ENCODE peak calls at places on chromosomes 11 and 22, in eight cellular contexts. P is SJCRH30, J is uterus, R is NCI-H2107, C is tibial artery, S is AG04449, W is KBM-7, U is Right ventricle myocardium superior. L is an unnamed sample.

GRCh38 chr22:45511847-45512261 is 9.2 kb downstream of the FBLN1 start:
- DNase-seq in P (peak), J (peak), R (no peak), C (peak), S (peak), W (no peak), U (peak), L (no peak)

GRCh38 chr11:117703209-117703608 is 93.8 kb downstream of the DSCAML1 start:
- DNase-seq in P (no peak), J (no peak), R (no peak), C (no peak), S (no peak), W (no peak), U (no peak), L (no peak)

GRCh38 chr22:46879083-46879482 is 116.6 kb downstream of the TBC1D22A start:
- DNase-seq in P (no peak), J (no peak), R (peak), C (no peak), S (no peak), W (no peak), U (no peak), L (no peak)

GRCh38 chr11:1226226-1226961 is 3.5 kb downstream of the MUC5B start:
- DNase-seq in P (no peak), J (no peak), R (no peak), C (peak), S (no peak), W (no peak), U (peak), L (no peak)

GRCh38 chr11:77503006-77503405 is 29.1 kb upstream of the PAK1 start:
- DNase-seq in P (no peak), J (no peak), R (no peak), C (no peak), S (no peak), W (peak), U (no peak), L (no peak)

GRCh38 chr11:75598900-75599299 is 36.8 kb downstream of the SERPINH1 start:
- DNase-seq in P (no peak), J (no peak), R (no peak), C (no peak), S (no peak), W (no peak), U (no peak), L (no peak)

GRCh38 chr11:86687083-86687799 is 14.8 kb upstream of the ME3 start:
- DNase-seq in P (no peak), J (no peak), R (no peak), C (no peak), S (no peak), W (no peak), U (no peak), L (no peak)

GRCh38 chr11:118622376-118623290 is 15.2 kb downstream of the PHLDB1 start:
- DNase-seq in P (peak), J (peak), R (peak), C (peak), S (peak), W (no peak), U (peak), L (no peak)

GRCh38 chr11:85481862-85482261 is 145.3 kb downstream of the DLG2 start:
- DNase-seq in P (no peak), J (no peak), R (no peak), C (peak), S (no peak), W (no peak), U (no peak), L (no peak)

GRCh38 chr22:33405194-33405593 is 347.0 kb upstream of the SYN3 start:
- DNase-seq in P (peak), J (no peak), R (no peak), C (no peak), S (no peak), W (peak), U (peak), L (no peak)

GRCh38 chr11:98185245-98185644 is 835.5 kb upstream of the CNTN5 start:
- DNase-seq in P (no peak), J (no peak), R (no peak), C (no peak), S (no peak), W (no peak), U (no peak), L (no peak)

GRCh38 chr11:110173775-110174644 is 80.8 kb downstream of the ZC3H12C start:
- DNase-seq in P (peak), J (peak), R (no peak), C (no peak), S (no peak), W (peak), U (peak), L (peak)

GRCh38 chr11:101458161-101458560 is 125.6 kb downstream of the TRPC6 start:
- DNase-seq in P (no peak), J (no peak), R (no peak), C (no peak), S (no peak), W (no peak), U (no peak), L (no peak)

GRCh38 chr11:96708469-96708868 is 318.7 kb downstream of the JRKL start:
- DNase-seq in P (no peak), J (no peak), R (no peak), C (no peak), S (no peak), W (no peak), U (no peak), L (no peak)

GRCh38 chr22:19179472-19180048 is 1.0 kb upstream of the SLC25A1 start:
- DNase-seq in P (peak), J (peak), R (peak), C (peak), S (no peak), W (peak), U (peak), L (no peak)

GRCh38 chr11:64000026-64000739 is 13.9 kb downstream of the OTUB1 start:
- DNase-seq in P (no peak), J (peak), R (no peak), C (peak), S (no peak), W (no peak), U (peak), L (peak)

GRCh38 chr11:65892661-65893317 is 2.3 kb downstream of the CCDC85B start:
- DNase-seq in P (no peak), J (peak), R (no peak), C (no peak), S (no peak), W (no peak), U (no peak), L (no peak)

GRCh38 chr11:116082256-116082655 is 578.0 kb upstream of the CADM1 start:
- DNase-seq in P (no peak), J (no peak), R (no peak), C (no peak), S (no peak), W (no peak), U (no peak), L (no peak)

GRCh38 chr11:69510471-69511357 is 29.3 kb downstream of the LINC01488 start:
- DNase-seq in P (no peak), J (peak), R (no peak), C (no peak), S (peak), W (no peak), U (no peak), L (no peak)

GRCh38 chr22:27153386-27153785 is 496.0 kb downstream of the MIAT start:
- DNase-seq in P (no peak), J (no peak), R (no peak), C (no peak), S (no peak), W (no peak), U (no peak), L (no peak)

GRCh38 chr11:94583885-94584500 is 16.8 kb downstream of the PIWIL4 start:
- DNase-seq in P (no peak), J (no peak), R (no peak), C (no peak), S (no peak), W (no peak), U (no peak), L (no peak)

GRCh38 chr22:19508024-19508776 is 16.0 kb downstream of the CLDN5 start:
- DNase-seq in P (no peak), J (no peak), R (no peak), C (peak), S (no peak), W (no peak), U (peak), L (no peak)

GRCh38 chr22:20316217-20316843 is 3.5 kb downstream of the DGCR6L start:
- DNase-seq in P (no peak), J (no peak), R (no peak), C (no peak), S (no peak), W (no peak), U (peak), L (no peak)

GRCh38 chr11:35272391-35272821 is 133.4 kb downstream of the CD44 start:
- DNase-seq in P (no peak), J (no peak), R (no peak), C (no peak), S (no peak), W (no peak), U (no peak), L (peak)

GRCh38 chr11:97367406-97368083 is 977.7 kb downstream of the JRKL start:
- DNase-seq in P (no peak), J (no peak), R (no peak), C (no peak), S (no peak), W (no peak), U (no peak), L (no peak)

GRCh38 chr11:14054708-14055107 is 92.2 kb downstream of the SPON1 start:
- DNase-seq in P (peak), J (peak), R (no peak), C (no peak), S (no peak), W (no peak), U (peak), L (no peak)

GRCh38 chr22:37752189-37753061 is 55.3 kb upstream of the GCAT start:
- DNase-seq in P (peak), J (peak), R (no peak), C (peak), S (peak), W (no peak), U (peak), L (no peak)

GRCh38 chr11:134332189-134332631 is 422 bp downstream of the GLB1L2 start:
- DNase-seq in P (no peak), J (peak), R (no peak), C (no peak), S (no peak), W (peak), U (no peak), L (no peak)

L was measured in activated CD4-positive, alpha-beta T cell treated with anti-CD3 and anti-CD28 coated beads for 24 hours.